ENCODE peak calls at places on chromosomes 6 and 20, in four cellular contexts. F is PC-3, W is IMR-90, P is fibroblast of lung. T is an unnamed sample.

GRCh38 chr6:75206338-75207210 is 721 bp upstream of the COL12A1 start:
- DNase-seq in F (no peak), W (no peak), P (peak), T (peak)

GRCh38 chr6:54846857-54847721 is 518 bp downstream of the FAM83B start:
- DNase-seq in F (peak), W (no peak), P (no peak), T (peak)

GRCh38 chr20:36098364-36098763 is 56.2 kb upstream of the EPB41L1 start:
- DNase-seq in F (no peak), W (peak), P (peak), T (no peak)

GRCh38 chr6:15465212-15465611 is 197.6 kb downstream of the DTNBP1 start:
- DNase-seq in F (no peak), W (no peak), P (no peak), T (no peak)

GRCh38 chr6:30156262-30156599 is 4.8 kb downstream of the TRIM10 start:
- DNase-seq in F (peak), W (no peak), P (peak), T (peak)

GRCh38 chr6:139883776-139884175 is 509.3 kb upstream of the CITED2 start:
- DNase-seq in F (no peak), W (peak), P (peak), T (no peak)

GRCh38 chr20:35731469-35731788 is 10.6 kb downstream of the RBM39 start:
- DNase-seq in F (no peak), W (no peak), P (no peak), T (no peak)

GRCh38 chr20:24778585-24779031 is 170.5 kb upstream of the CST7 start:
- DNase-seq in F (peak), W (no peak), P (no peak), T (no peak)

GRCh38 chr6:137416376-137417109 is 77.7 kb downstream of the OLIG3 start:
- DNase-seq in F (no peak), W (peak), P (peak), T (peak)

GRCh38 chr6:18260448-18261106 is 3.8 kb downstream of the DEK start:
- DNase-seq in F (peak), W (peak), P (peak), T (peak)

GRCh38 chr20:34701405-34702085 is 2.6 kb upstream of the TP53INP2 start:
- DNase-seq in F (peak), W (no peak), P (no peak), T (no peak)

GRCh38 chr20:16261733-16262277 is 311.4 kb downstream of the KIF16B start:
- DNase-seq in F (no peak), W (no peak), P (no peak), T (no peak)

GRCh38 chr6:121437861-121438651 is 2.6 kb downstream of the GJA1 start:
- DNase-seq in F (peak), W (peak), P (peak), T (no peak)

GRCh38 chr6:163489584-163489983 is 75.1 kb downstream of the QKI start:
- DNase-seq in F (peak), W (peak), P (peak), T (no peak)

DNA sequence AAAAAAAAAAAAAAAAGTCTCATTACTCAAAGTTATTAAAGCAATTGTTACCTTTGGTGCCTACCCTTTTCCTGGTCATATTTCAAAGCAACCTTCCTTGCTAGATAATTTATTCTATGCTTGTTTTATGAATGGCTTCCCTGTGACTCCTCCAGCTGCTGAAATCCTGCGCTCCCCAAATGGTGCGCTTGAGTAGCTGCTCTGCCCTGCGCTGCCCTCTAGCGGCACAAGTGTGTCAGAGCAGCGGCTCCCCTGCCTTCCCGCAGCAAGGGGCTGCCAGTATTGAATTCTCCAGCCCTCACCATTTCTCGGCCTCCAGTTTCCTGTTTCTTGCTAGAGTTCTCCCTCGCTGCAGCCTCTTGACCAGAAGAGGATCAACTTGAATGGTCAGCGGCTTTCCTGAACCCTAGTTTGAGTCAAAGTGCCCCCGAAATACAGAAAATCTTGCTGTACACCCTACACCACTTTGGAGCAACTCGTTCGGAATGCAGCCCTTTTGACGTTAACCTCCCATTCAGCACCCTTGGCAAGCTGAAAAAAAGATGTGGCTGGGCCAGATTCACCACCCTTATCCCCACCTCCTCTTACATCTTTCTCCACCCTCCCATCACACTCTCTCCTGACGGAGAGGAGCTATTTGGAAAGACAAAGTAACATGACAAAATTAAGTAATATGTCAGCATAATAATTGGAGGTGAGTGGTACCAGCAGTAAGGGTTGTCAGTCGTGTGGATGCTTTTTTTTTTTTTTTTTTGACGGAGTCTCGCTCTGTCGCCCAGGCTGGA is 60.4 kb upstream of the KLHL31 start:
- DNase-seq in F (peak), W (peak), P (peak), T (peak)
- H2AFZ ChIP-seq in F (peak), W (peak), P (no peak), T (no peak)

GRCh38 chr20:19789446-19789845 is 31.4 kb downstream of the RIN2 start:
- DNase-seq in F (no peak), W (no peak), P (no peak), T (no peak)

GRCh38 chr20:19786311-19786710 is 28.3 kb downstream of the RIN2 start:
- DNase-seq in F (peak), W (peak), P (peak), T (no peak)

GRCh38 chr20:19787366-19787765 is 29.3 kb downstream of the RIN2 start:
- DNase-seq in F (no peak), W (no peak), P (peak), T (no peak)

GRCh38 chr20:19791887-19792286 is 33.8 kb downstream of the RIN2 start:
- DNase-seq in F (no peak), W (no peak), P (no peak), T (no peak)

GRCh38 chr20:19789009-19789408 is 31.0 kb downstream of the RIN2 start:
- DNase-seq in F (no peak), W (no peak), P (no peak), T (no peak)
- TF ChIP-seq CTCF in F (no peak), W (no peak), P (no peak), T (no peak)

GRCh38 chr20:8129211-8129986 is 2.7 kb upstream of the PLCB1 start:
- DNase-seq in F (no peak), W (peak), P (peak), T (no peak)
- H3K4me2 ChIP-seq in F (no peak), W (peak), P (no peak), T (no peak)

GRCh38 chr6:31794866-31795615 is 511 bp downstream of the VARS1 start:
- DNase-seq in F (no peak), W (no peak), P (peak), T (peak)
- H2AFZ ChIP-seq in F (peak), W (peak), P (peak), T (peak)

DNA sequence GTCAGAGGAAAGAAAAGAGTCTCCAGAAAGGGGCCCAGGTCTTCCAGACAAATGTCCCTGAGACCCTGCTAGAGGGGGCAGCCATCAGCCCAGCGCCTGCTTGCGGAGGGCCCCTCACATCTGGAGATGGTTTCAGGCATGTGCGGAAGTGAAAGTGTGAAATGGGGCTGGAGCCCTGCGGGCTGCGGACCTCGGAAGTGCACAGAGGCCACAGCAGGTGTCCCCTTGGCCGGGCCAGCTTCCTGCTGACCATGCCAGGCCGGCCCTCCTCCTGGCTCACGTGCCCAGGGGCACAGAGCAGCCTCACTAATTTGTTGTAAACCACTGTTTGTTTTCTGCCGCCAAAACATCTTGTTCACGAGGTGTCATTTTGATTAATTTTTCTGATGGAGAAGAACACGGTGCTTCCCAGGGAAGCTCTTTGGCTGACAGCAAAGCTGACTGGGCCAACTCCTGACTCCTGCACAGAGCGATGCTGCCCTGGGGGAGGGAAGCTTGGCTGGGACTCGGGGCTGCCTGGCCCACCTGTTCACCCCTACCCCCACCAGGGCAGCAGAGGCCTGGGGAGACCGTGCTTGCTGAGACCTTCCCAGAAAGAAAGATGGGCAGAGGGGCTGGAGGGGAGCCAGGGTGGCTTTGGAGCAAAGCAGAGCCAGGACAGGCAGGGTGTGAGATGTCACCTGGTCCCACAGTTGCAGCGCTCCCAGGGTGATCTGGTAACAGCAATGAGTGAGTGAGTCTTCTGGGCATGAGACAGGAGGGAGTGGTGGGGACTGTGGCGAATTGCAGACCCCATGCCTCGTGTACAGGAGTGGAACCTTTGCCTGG is 54.2 kb downstream of the BCAS4 start:
- DNase-seq in F (no peak), W (no peak), P (no peak), T (peak)
- TF ChIP-seq CTCF in F (no peak), W (no peak), P (no peak), T (no peak)

GRCh38 chr6:2197177-2197671 is 48.2 kb downstream of the GMDS start:
- DNase-seq in F (peak), W (peak), P (peak), T (no peak)
- H3K4me2 ChIP-seq in F (no peak), W (no peak), P (no peak), T (peak)

DNA sequence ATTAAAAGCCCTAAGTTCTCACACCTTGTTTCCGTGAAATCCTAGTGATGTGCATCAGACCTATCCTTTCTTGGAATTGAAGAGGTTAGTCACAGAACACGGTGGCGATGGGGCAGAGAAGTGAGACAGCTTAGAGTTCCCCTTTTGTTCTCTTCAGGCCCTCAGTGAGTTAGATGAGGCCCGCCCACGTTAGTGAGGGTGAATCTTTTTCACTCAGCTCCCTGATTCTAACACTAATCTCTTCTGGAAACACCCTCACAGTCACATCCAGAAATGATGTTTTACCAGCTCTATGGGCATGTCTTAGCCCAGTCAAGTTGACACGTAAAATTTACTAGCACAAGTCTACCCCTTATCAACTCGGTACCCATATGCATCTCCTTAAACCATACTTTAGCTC is 172.7 kb upstream of the NOX3 start:
- DNase-seq in F (no peak), W (no peak), P (no peak), T (no peak)
- H2AFZ ChIP-seq in F (no peak), W (no peak), P (no peak), T (no peak)

DNA sequence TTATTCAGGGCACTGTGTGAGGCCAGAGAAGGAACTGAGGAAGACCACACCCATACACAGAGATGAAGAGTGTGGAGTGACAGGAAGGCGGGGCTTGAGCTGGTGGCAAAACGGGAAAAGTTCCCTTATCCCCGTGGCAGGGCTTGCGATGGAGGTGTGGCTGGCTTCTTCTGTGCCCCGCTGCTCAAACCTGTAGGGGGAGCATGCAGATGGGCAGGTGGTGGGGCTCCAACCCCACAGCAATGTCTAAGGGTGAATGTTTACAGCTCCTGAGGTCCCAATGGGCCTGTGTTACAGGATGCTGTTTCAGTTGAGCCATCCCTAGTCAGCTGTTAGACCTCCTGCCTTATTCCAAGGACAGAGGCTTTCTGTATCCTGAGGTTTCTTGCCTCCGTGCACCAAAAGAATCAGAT is 105.9 kb downstream of the LY86 start:
- DNase-seq in F (no peak), W (no peak), P (no peak), T (no peak)
- TF ChIP-seq CTCF in F (no peak), W (no peak), P (no peak), T (no peak)

GRCh38 chr6:117481926-117482239 is 591 bp upstream of the DCBLD1 start:
- DNase-seq in F (no peak), W (no peak), P (no peak), T (no peak)
- H3K4me2 ChIP-seq in F (peak), W (peak), P (peak), T (peak)

T was measured in osteoblast.